ENCODE peak calls at places on chromosome 14, in seven cellular contexts. L, Y, B, F, S, I and Q are unnamed samples.

GRCh38 chr14:92135269-92135668 is 13.5 kb downstream of the CPSF2 start:
- DNase-seq in S (no peak), L (no peak), Y (peak; percentile 49), F (peak; percentile 31), B (peak; percentile 43), I (no peak), Q (peak; percentile 43)

GRCh38 chr14:105139212-105139825 is 29.3 kb downstream of the JAG2 start:
- DNase-seq in F (no peak), S (no peak), Y (no peak), L (no peak), I (no peak), B (no peak), Q (no peak)

GRCh38 chr14:49999216-49999761 is 106.4 kb downstream of the ARF6 start:
- DNase-seq in B (peak; percentile 81), S (peak; percentile 61), F (no peak), I (peak; percentile 81), Y (peak; percentile 76), L (peak; percentile 63), Q (peak; percentile 92)

GRCh38 chr14:68278568-68279436 is 459.2 kb downstream of the RAD51B start:
- DNase-seq in S (no peak), L (peak; percentile 17), B (peak; percentile 28), Y (no peak), I (no peak), F (peak; percentile 90), Q (peak; percentile 63)

GRCh38 chr14:92647499-92648279 is 100.7 kb downstream of the LGMN start:
- DNase-seq in B (no peak), L (no peak), Y (no peak), F (no peak), I (no peak), S (no peak), Q (peak; percentile 25)

GRCh38 chr14:61565836-61566536 is 129.3 kb upstream of the HIF1A start:
- DNase-seq in Y (peak; percentile 49), B (no peak), S (no peak), L (no peak), I (peak; percentile 82), F (no peak), Q (peak; percentile 97)

GRCh38 chr14:66288511-66288910 is 197.7 kb upstream of the CCDC196 start:
- DNase-seq in S (no peak), F (no peak), I (peak; percentile 52), B (no peak), L (no peak), Y (no peak), Q (peak; percentile 37)

GRCh38 chr14:95362180-95362494 is 42.4 kb upstream of the CLMN start:
- DNase-seq in B (no peak), I (no peak), Y (no peak), S (no peak), F (no peak), L (no peak), Q (no peak)

GRCh38 chr14:60317609-60318008 is 68.6 kb downstream of the PPM1A start:
- DNase-seq in I (no peak), L (no peak), S (no peak), F (no peak), B (no peak), Y (peak; percentile 13), Q (no peak)

GRCh38 chr14:60905930-60906329 is 74.9 kb downstream of the TRMT5 start:
- DNase-seq in L (no peak), S (no peak), I (no peak), B (no peak), Y (no peak), F (no peak), Q (peak; percentile 43)

GRCh38 chr14:68518180-68518579 is 274.7 kb downstream of the ZFP36L1 start:
- DNase-seq in I (no peak), L (no peak), B (no peak), Y (no peak), S (no peak), F (peak; percentile 41), Q (no peak)

GRCh38 chr14:64880382-64881121 is 845 bp upstream of the SPTB start:
- DNase-seq in L (peak; percentile 81), S (peak; percentile 70), I (no peak), B (peak; percentile 60), F (no peak), Y (peak; percentile 8), Q (peak; percentile 56)

GRCh38 chr14:105382343-105383082 is 15.8 kb upstream of the TEX22 start:
- DNase-seq in L (no peak), F (no peak), S (no peak), I (no peak), B (no peak), Y (no peak), Q (no peak)

GRCh38 chr14:105527381-105528196 is 1.2 kb downstream of the TMEM121 start:
- DNase-seq in B (peak; percentile 4), I (no peak), L (no peak), F (no peak), S (no peak), Y (no peak), Q (no peak)

GRCh38 chr14:102209224-102209966 is 69.7 kb downstream of the WDR20 start:
- DNase-seq in B (peak; percentile 41), L (no peak), F (peak; percentile 58), I (no peak), Y (no peak), S (no peak), Q (peak; percentile 21)

GRCh38 chr14:55131782-55132181 is 2.7 kb downstream of the LGALS3 start:
- DNase-seq in B (no peak), S (no peak), F (no peak), Y (no peak), I (no peak), L (no peak), Q (peak; percentile 33)

GRCh38 chr14:43005807-43006206 is 1399.1 kb downstream of the LRFN5 start:
- DNase-seq in L (no peak), B (no peak), I (no peak), Y (no peak), S (no peak), F (no peak), Q (peak; percentile 48)

GRCh38 chr14:78022059-78022458 is 148.1 kb upstream of the NRXN3 start:
- DNase-seq in I (peak; percentile 66), F (peak; percentile 54), B (peak; percentile 71), L (peak; percentile 72), Y (peak; percentile 44), S (peak; percentile 63), Q (peak; percentile 77)

GRCh38 chr14:58395565-58395814 is 240 bp upstream of the TOMM20L start:
- DNase-seq in Y (no peak), L (no peak), I (no peak), S (no peak), B (no peak), F (no peak), Q (no peak)

GRCh38 chr14:64649383-64649998 is 54.7 kb upstream of the PLEKHG3 start:
- DNase-seq in Y (no peak), S (no peak), B (no peak), L (no peak), F (no peak), I (no peak), Q (no peak)

GRCh38 chr14:25118671-25119070 is 68.7 kb upstream of the STXBP6 start:
- DNase-seq in L (no peak), B (no peak), I (no peak), F (no peak), S (no peak), Y (no peak), Q (no peak)

GRCh38 chr14:73472182-73473114 is 14.1 kb upstream of the NUMB start:
- DNase-seq in L (peak; percentile 38), B (peak; percentile 70), F (peak; percentile 64), Y (peak; percentile 77), S (peak; percentile 51), I (peak; percentile 51), Q (peak; percentile 87)

GRCh38 chr14:24051789-24052655 is at the start of gene CARMIL3:
- DNase-seq in L (peak; percentile 81), Y (peak; percentile 57), I (no peak), F (peak; percentile 56), B (peak; percentile 90), S (peak; percentile 52), Q (peak; percentile 57)

GRCh38 chr14:91875515-91876286 is 8.4 kb upstream of the TC2N start:
- DNase-seq in B (no peak), F (peak; percentile 32), Y (no peak), S (no peak), I (no peak), L (no peak), Q (no peak)

GRCh38 chr14:32006267-32007110 is 70.6 kb upstream of the ARHGAP5 start:
- DNase-seq in L (no peak), F (peak; percentile 74), B (peak; percentile 61), S (no peak), I (peak; percentile 93), Y (no peak), Q (peak; percentile 85)

GRCh38 chr14:22438742-22439141 is 150.3 kb downstream of the DAD1 start:
- DNase-seq in B (no peak), F (no peak), Y (no peak), I (no peak), S (no peak), L (no peak), Q (no peak)

GRCh38 chr14:99187858-99188257 is 84.1 kb downstream of the BCL11B start:
- DNase-seq in F (no peak), I (no peak), S (no peak), Y (no peak), B (no peak), L (no peak), Q (no peak)
- H2AFZ ChIP-seq in F (no peak overlapping the region), I (no peak overlapping the region), S (no peak overlapping the region), Y (no peak overlapping the region), B (no peak overlapping the region), L (no peak overlapping the region), Q (no peak overlapping the region)

GRCh38 chr14:69815556-69815955 is 18.5 kb upstream of the SLC10A1 start:
- DNase-seq in I (no peak), Y (no peak), F (no peak), B (no peak), L (no peak), S (no peak), Q (no peak)
- H3K4me2 ChIP-seq in I (no peak overlapping the region), Y (no peak overlapping the region), F (no peak overlapping the region), B (no peak overlapping the region), L (no peak overlapping the region), S (no peak overlapping the region), Q (no peak overlapping the region)

GRCh38 chr14:98185036-98185435 is 1087.0 kb downstream of the BCL11B start:
- DNase-seq in L (no peak), Y (no peak), I (no peak), B (no peak), F (no peak), S (no peak), Q (no peak)
- H3K4me1 ChIP-seq in L (no peaks in the 10 kb centered on the region), Y (no peaks in the 10 kb centered on the region), I (no peaks in the 10 kb centered on the region), B (no peaks in the 10 kb centered on the region), F (no peaks in the 10 kb centered on the region), S (peaks cover 31% of the 10 kb centered on the region), Q (no peaks in the 10 kb centered on the region)

DNA sequence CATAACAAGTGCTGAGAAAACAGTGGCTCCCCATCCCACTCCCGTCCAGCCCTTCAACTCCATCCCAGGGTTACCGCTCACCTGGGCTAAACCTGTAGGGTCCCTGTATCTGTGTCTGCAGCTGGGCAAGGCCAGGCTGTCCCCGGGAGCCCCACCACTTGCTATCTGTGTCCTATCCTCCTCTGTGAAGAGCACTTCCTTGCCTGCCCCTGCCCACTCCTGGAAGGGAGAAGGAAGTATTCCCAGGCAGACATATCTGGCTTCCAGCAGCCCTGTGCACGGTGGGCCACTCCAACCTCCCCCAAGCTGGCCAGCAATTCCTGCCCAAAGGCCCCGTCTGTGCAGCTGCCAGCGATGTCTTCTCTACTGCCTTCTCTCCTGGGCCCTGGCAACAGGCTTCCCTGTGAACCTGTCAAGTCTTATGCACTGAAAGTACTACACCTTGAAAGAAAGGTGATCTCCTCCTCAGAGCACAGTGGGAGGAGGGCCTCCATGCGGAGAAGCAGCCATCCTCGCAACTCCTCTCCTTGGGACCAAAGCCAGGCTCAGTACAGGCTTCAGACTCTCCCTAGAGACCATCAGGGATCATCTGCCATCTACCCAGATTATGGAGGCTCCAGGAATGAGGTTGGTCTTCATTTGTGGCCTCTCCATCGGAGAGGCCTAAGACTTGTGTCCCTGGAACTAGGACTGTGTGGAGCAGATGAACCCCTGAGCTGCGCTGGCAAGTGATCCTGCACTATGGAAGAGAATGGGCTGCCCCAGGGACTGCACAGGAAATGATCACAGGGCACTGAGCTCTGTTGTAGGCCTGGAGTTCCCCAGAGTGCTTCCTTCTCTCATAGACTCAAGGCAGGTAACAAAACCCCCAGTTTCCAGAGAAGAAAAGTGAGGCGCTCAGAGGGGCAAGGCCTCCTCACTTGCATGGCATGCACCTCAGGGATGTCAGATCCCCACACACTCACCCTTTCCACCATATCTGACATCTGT is 663.6 kb downstream of the BCL11B start:
- DNase-seq in L (no peak), S (no peak), Y (no peak), B (no peak), I (no peak), F (no peak), Q (no peak)
- H2AFZ ChIP-seq in L (no peak overlapping the region), S (no peak overlapping the region), Y (no peak overlapping the region), B (no peak overlapping the region), I (no peak overlapping the region), F (no peak overlapping the region), Q (no peak overlapping the region)